ENCODE peak calls at places on chromosomes 3 and 15, in seven cellular contexts. R, P, G, E, Q, C and X are unnamed samples.

GRCh38 chr3:43689766-43690399 is 855 bp upstream of the ABHD5 start:
- DNase-seq in R (no peak), P (no peak), G (no peak), E (no peak), Q (no peak), C (no peak), X (no peak)

GRCh38 chr15:75313116-75313845 is 22.6 kb upstream of the COMMD4 start:
- DNase-seq in R (no peak), P (no peak), G (no peak), E (no peak), Q (no peak), C (no peak), X (no peak)

GRCh38 chr3:197088370-197088769 is 58.8 kb upstream of the MELTF start:
- DNase-seq in R (no peak), P (no peak), G (no peak), E (no peak), Q (no peak), C (no peak), X (no peak)

GRCh38 chr3:106380232-106380631 is 511.4 kb upstream of the CBLB start:
- DNase-seq in R (no peak), P (no peak), G (no peak), E (no peak), Q (no peak), C (no peak), X (no peak)

GRCh38 chr15:50146661-50147060 is 27.6 kb upstream of the ATP8B4 start:
- DNase-seq in R (no peak), P (no peak), G (no peak), E (no peak), Q (no peak), C (no peak), X (no peak)

GRCh38 chr15:52180196-52180835 is 10.9 kb downstream of the GNB5 start:
- DNase-seq in R (no peak), P (peak; percentile 48), G (peak; percentile 17), E (no peak), Q (peak; percentile 54), C (no peak), X (peak; percentile 48)

GRCh38 chr15:60479711-60480110 is 769 bp upstream of the ICE2 start:
- DNase-seq in R (no peak), P (no peak), G (no peak), E (peak; percentile 15), Q (no peak), C (no peak), X (no peak)

GRCh38 chr3:172397716-172398405 is 50.4 kb downstream of the GHSR start:
- DNase-seq in R (no peak), P (no peak), G (peak; percentile 18), E (no peak), Q (no peak), C (no peak), X (no peak)

GRCh38 chr3:59559721-59560514 is 510.1 kb upstream of the CFAP20DC start:
- DNase-seq in R (no peak), P (no peak), G (no peak), E (no peak), Q (no peak), C (no peak), X (no peak)

GRCh38 chr15:79066391-79067090 is 24.0 kb downstream of the RASGRF1 start:
- DNase-seq in R (no peak), P (no peak), G (no peak), E (no peak), Q (no peak), C (no peak), X (no peak)

GRCh38 chr3:47932431-47932830 is 83.8 kb downstream of the MAP4 start:
- DNase-seq in R (no peak), P (no peak), G (no peak), E (no peak), Q (no peak), C (no peak), X (no peak)

GRCh38 chr3:32245200-32245599 is 6.7 kb downstream of the CMTM8 start:
- DNase-seq in R (no peak), P (no peak), G (no peak), E (no peak), Q (no peak), C (no peak), X (no peak)

GRCh38 chr3:63067999-63068645 is 192.9 kb upstream of the CADPS start:
- DNase-seq in R (no peak), P (peak; percentile 2), G (peak; percentile 10), E (no peak), Q (peak; percentile 60), C (peak; percentile 27), X (no peak)

GRCh38 chr3:71398157-71398836 is 185.2 kb downstream of the FOXP1 start:
- DNase-seq in R (peak; percentile 67), P (no peak), G (no peak), E (no peak), Q (no peak), C (no peak), X (no peak)

DNA sequence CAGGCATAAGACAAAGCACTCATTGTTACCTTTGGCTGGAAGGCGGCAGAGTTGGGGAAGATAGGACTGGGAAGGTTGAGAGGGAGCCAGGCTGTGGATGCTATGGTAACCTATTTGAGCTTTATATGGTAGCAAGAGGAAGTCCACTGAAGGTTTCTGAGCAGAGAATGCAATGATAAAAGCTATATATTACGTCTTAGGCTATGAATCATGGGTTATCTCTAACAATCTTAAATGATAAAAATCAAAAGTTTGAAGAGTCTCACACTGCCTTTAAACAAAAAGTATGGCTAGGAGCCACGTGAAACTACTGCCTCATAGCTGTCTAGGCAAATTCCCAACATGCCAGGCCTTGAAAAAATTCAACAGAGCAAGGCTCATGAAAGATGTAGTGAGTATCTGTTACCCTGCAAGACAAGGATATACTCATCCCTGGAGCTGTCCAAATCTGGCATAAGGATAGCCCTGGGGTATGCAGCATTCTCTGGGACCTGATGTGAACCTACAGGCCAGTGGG is 4.1 kb downstream of the P3H2 start:
- DNase-seq in R (no peak), P (no peak), G (no peak), E (no peak), Q (no peak), C (no peak), X (no peak)
- TF ChIP-seq TAF1 in R (no peak), P (no peak), G (no peak), E (no peak), Q (no peak), C (no peak), X (no peak)

GRCh38 chr3:78668302-78668701 is 1099.5 kb downstream of the ROBO1 start:
- DNase-seq in R (no peak), P (no peak), G (no peak), E (no peak), Q (no peak), C (peak; percentile 45), X (no peak)
- TF ChIP-seq TAF1 in R (no peak), P (no peak), G (no peak), E (no peak), Q (no peak), C (no peak), X (no peak)

GRCh38 chr15:39406485-39406884 is 174.4 kb upstream of the THBS1 start:
- DNase-seq in R (no peak), P (no peak), G (no peak), E (no peak), Q (no peak), C (no peak), X (no peak)

GRCh38 chr15:39400821-39401550 is 179.9 kb upstream of the THBS1 start:
- DNase-seq in R (no peak), P (no peak), G (no peak), E (no peak), Q (no peak), C (no peak), X (no peak)

GRCh38 chr15:39403674-39404117 is 177.2 kb upstream of the THBS1 start:
- DNase-seq in R (peak; percentile 66), P (no peak), G (no peak), E (no peak), Q (no peak), C (peak; percentile 44), X (no peak)

GRCh38 chr15:39407116-39407515 is 173.8 kb upstream of the THBS1 start:
- DNase-seq in R (no peak), P (no peak), G (no peak), E (no peak), Q (no peak), C (no peak), X (no peak)

GRCh38 chr15:39404767-39405173 is 176.1 kb upstream of the THBS1 start:
- DNase-seq in R (no peak), P (no peak), G (peak; percentile 18), E (no peak), Q (no peak), C (no peak), X (no peak)
- TF ChIP-seq TAF1 in R (no peak), P (no peak), G (no peak), E (no peak), Q (no peak), C (no peak), X (no peak)

GRCh38 chr15:68407886-68408500 is 24.0 kb downstream of the ITGA11 start:
- DNase-seq in R (no peak), P (no peak), G (no peak), E (no peak), Q (no peak), C (no peak), X (no peak)

GRCh38 chr15:68408971-68409370 is 23.0 kb downstream of the ITGA11 start:
- DNase-seq in R (no peak), P (no peak), G (no peak), E (no peak), Q (peak; percentile 22), C (no peak), X (no peak)

GRCh38 chr15:68409736-68410370 is 22.1 kb downstream of the ITGA11 start:
- DNase-seq in R (no peak), P (no peak), G (no peak), E (no peak), Q (peak; percentile 23), C (no peak), X (no peak)

GRCh38 chr15:68407141-68407885 is 24.6 kb downstream of the ITGA11 start:
- DNase-seq in R (no peak), P (no peak), G (no peak), E (no peak), Q (peak; percentile 30), C (no peak), X (no peak)

GRCh38 chr15:68408526-68408925 is 23.4 kb downstream of the ITGA11 start:
- DNase-seq in R (no peak), P (no peak), G (no peak), E (no peak), Q (peak; percentile 26), C (no peak), X (no peak)
- TF ChIP-seq TAF1 in R (no peak), P (no peak), G (no peak), E (no peak), Q (no peak), C (no peak), X (no peak)

GRCh38 chr3:23017800-23018199 is 185.3 kb upstream of the UBE2E2 start:
- DNase-seq in R (no peak), P (no peak), G (no peak), E (no peak), Q (no peak), C (no peak), X (no peak)

GRCh38 chr3:23019596-23020300 is 183.4 kb upstream of the UBE2E2 start:
- DNase-seq in R (peak; percentile 47), P (no peak), G (no peak), E (no peak), Q (no peak), C (no peak), X (no peak)
- TF ChIP-seq TAF1 in R (no peak), P (no peak), G (no peak), E (no peak), Q (no peak), C (no peak), X (no peak)